ENCODE peak calls at places on chromosome 14, in nine cellular contexts. One of them, this sample, is unnamed.

GRCh38 chr14:75769047-75769685 is 108.1 kb downstream of the TTLL5 start:
- DNase-seq in DMS79 treated with DMSO at 0.1 percent for 48 hours: no peak
- DNase-seq in RWPE1: no peak
- DNase-seq in activated CD8-positive, alpha-beta T cell treated with anti-CD3 and anti-CD28 coated beads, Interleukin-2, amount 10 ng/mL, durations not matched to agents 7 days and 5 days: no peak
- DNase-seq in C1 segment of cervical spinal cord: no peak
- DNase-seq in NCI-H2107: no peak
- DNase-seq in lower leg skin: no peak
- DNase-seq in fibroblast of the conjunctiva: no peak
- DNase-seq in GM04504: no peak
- DNase-seq in this sample: no peak

GRCh38 chr14:76705214-76705613 is 56.1 kb upstream of the VASH1 start:
- DNase-seq in activated CD8-positive, alpha-beta T cell treated with anti-CD3 and anti-CD28 coated beads, Interleukin-2, amount 10 ng/mL, durations not matched to agents 7 days and 5 days: no peak
- DNase-seq in RWPE1: no peak
- DNase-seq in DMS79 treated with DMSO at 0.1 percent for 48 hours: no peak
- DNase-seq in NCI-H2107: no peak
- DNase-seq in C1 segment of cervical spinal cord: no peak
- DNase-seq in GM04504: no peak
- DNase-seq in fibroblast of the conjunctiva: no peak
- DNase-seq in lower leg skin: no peak
- DNase-seq in this sample: no peak

GRCh38 chr14:64444984-64445845 is 20.1 kb upstream of the AKAP5 start:
- DNase-seq in activated CD8-positive, alpha-beta T cell treated with anti-CD3 and anti-CD28 coated beads, Interleukin-2, amount 10 ng/mL, durations not matched to agents 7 days and 5 days: peak; percentile 63
- DNase-seq in lower leg skin: no peak
- DNase-seq in RWPE1: no peak
- DNase-seq in GM04504: no peak
- DNase-seq in fibroblast of the conjunctiva: peak; percentile 37
- DNase-seq in C1 segment of cervical spinal cord: no peak
- DNase-seq in DMS79 treated with DMSO at 0.1 percent for 48 hours: no peak
- DNase-seq in NCI-H2107: no peak
- DNase-seq in this sample: no peak

GRCh38 chr14:105086833-105087307 is 21.6 kb upstream of the GPR132 start:
- DNase-seq in DMS79 treated with DMSO at 0.1 percent for 48 hours: peak; percentile 89
- DNase-seq in GM04504: no peak
- DNase-seq in RWPE1: peak; percentile 62
- DNase-seq in fibroblast of the conjunctiva: no peak
- DNase-seq in NCI-H2107: peak; percentile 88
- DNase-seq in lower leg skin: no peak
- DNase-seq in activated CD8-positive, alpha-beta T cell treated with anti-CD3 and anti-CD28 coated beads, Interleukin-2, amount 10 ng/mL, durations not matched to agents 7 days and 5 days: peak; percentile 90
- DNase-seq in C1 segment of cervical spinal cord: no peak
- DNase-seq in this sample: no peak

GRCh38 chr14:53890611-53891091 is 66.0 kb downstream of the BMP4 start:
- DNase-seq in DMS79 treated with DMSO at 0.1 percent for 48 hours: no peak
- DNase-seq in RWPE1: no peak
- DNase-seq in C1 segment of cervical spinal cord: no peak
- DNase-seq in fibroblast of the conjunctiva: no peak
- DNase-seq in NCI-H2107: no peak
- DNase-seq in activated CD8-positive, alpha-beta T cell treated with anti-CD3 and anti-CD28 coated beads, Interleukin-2, amount 10 ng/mL, durations not matched to agents 7 days and 5 days: no peak
- DNase-seq in GM04504: no peak
- DNase-seq in lower leg skin: no peak
- DNase-seq in this sample: no peak

GRCh38 chr14:21074398-21075272 is 4.5 kb downstream of the ARHGEF40 start:
- DNase-seq in DMS79 treated with DMSO at 0.1 percent for 48 hours: no peak
- DNase-seq in activated CD8-positive, alpha-beta T cell treated with anti-CD3 and anti-CD28 coated beads, Interleukin-2, amount 10 ng/mL, durations not matched to agents 7 days and 5 days: no peak
- DNase-seq in fibroblast of the conjunctiva: no peak
- DNase-seq in C1 segment of cervical spinal cord: no peak
- DNase-seq in GM04504: no peak
- DNase-seq in RWPE1: no peak
- DNase-seq in NCI-H2107: no peak
- DNase-seq in lower leg skin: no peak
- DNase-seq in this sample: no peak

GRCh38 chr14:22646570-22647254 is 2.6 kb upstream of the OR6J1 start:
- DNase-seq in lower leg skin: no peak
- DNase-seq in NCI-H2107: no peak
- DNase-seq in activated CD8-positive, alpha-beta T cell treated with anti-CD3 and anti-CD28 coated beads, Interleukin-2, amount 10 ng/mL, durations not matched to agents 7 days and 5 days: no peak
- DNase-seq in fibroblast of the conjunctiva: peak; percentile 86
- DNase-seq in C1 segment of cervical spinal cord: no peak
- DNase-seq in GM04504: peak; percentile 51
- DNase-seq in DMS79 treated with DMSO at 0.1 percent for 48 hours: no peak
- DNase-seq in RWPE1: peak; percentile 81
- DNase-seq in this sample: no peak

GRCh38 chr14:105180598-105181528 is at the start of gene NUDT14:
- DNase-seq in DMS79 treated with DMSO at 0.1 percent for 48 hours: peak; percentile 80
- DNase-seq in lower leg skin: peak; percentile 70
- DNase-seq in C1 segment of cervical spinal cord: no peak
- DNase-seq in GM04504: peak; percentile 10
- DNase-seq in fibroblast of the conjunctiva: no peak
- DNase-seq in RWPE1: peak; percentile 91
- DNase-seq in activated CD8-positive, alpha-beta T cell treated with anti-CD3 and anti-CD28 coated beads, Interleukin-2, amount 10 ng/mL, durations not matched to agents 7 days and 5 days: peak; percentile 87
- DNase-seq in NCI-H2107: peak; percentile 86
- DNase-seq in this sample: no peak

GRCh38 chr14:50726372-50727107 is 58.4 kb upstream of the SAV1 start:
- DNase-seq in DMS79 treated with DMSO at 0.1 percent for 48 hours: no peak
- DNase-seq in NCI-H2107: no peak
- DNase-seq in lower leg skin: no peak
- DNase-seq in C1 segment of cervical spinal cord: no peak
- DNase-seq in RWPE1: peak; percentile 52
- DNase-seq in GM04504: peak; percentile 90
- DNase-seq in fibroblast of the conjunctiva: peak; percentile 63
- DNase-seq in activated CD8-positive, alpha-beta T cell treated with anti-CD3 and anti-CD28 coated beads, Interleukin-2, amount 10 ng/mL, durations not matched to agents 7 days and 5 days: peak; percentile 46
- DNase-seq in this sample: no peak

GRCh38 chr14:61875483-61875882 is 113.3 kb downstream of the SNAPC1 start:
- DNase-seq in activated CD8-positive, alpha-beta T cell treated with anti-CD3 and anti-CD28 coated beads, Interleukin-2, amount 10 ng/mL, durations not matched to agents 7 days and 5 days: no peak
- DNase-seq in C1 segment of cervical spinal cord: no peak
- DNase-seq in GM04504: no peak
- DNase-seq in NCI-H2107: no peak
- DNase-seq in lower leg skin: no peak
- DNase-seq in fibroblast of the conjunctiva: no peak
- DNase-seq in DMS79 treated with DMSO at 0.1 percent for 48 hours: no peak
- DNase-seq in RWPE1: no peak
- DNase-seq in this sample: no peak

GRCh38 chr14:65940056-65940735 is 527.7 kb downstream of the FUT8 start:
- DNase-seq in RWPE1: peak; percentile 37
- DNase-seq in NCI-H2107: no peak
- DNase-seq in GM04504: no peak
- DNase-seq in DMS79 treated with DMSO at 0.1 percent for 48 hours: no peak
- DNase-seq in C1 segment of cervical spinal cord: no peak
- DNase-seq in activated CD8-positive, alpha-beta T cell treated with anti-CD3 and anti-CD28 coated beads, Interleukin-2, amount 10 ng/mL, durations not matched to agents 7 days and 5 days: peak; percentile 50
- DNase-seq in fibroblast of the conjunctiva: no peak
- DNase-seq in lower leg skin: no peak
- DNase-seq in this sample: no peak

This sample was measured in NCI-H187 treated with DMSO at 0.1 percent for 48 hours.